ENCODE peak calls at places on chromosomes 1 and 21, in four cellular contexts. One of them, this sample, is unnamed.

GRCh38 chr21:27298465-27298864 is 331.6 kb upstream of the ADAMTS5 start:
- DNase-seq in fibroblast of pulmonary artery: no peak
- DNase-seq in stomach: no peak
- DNase-seq in AG09309: no peak
- DNase-seq in this sample: no peak

GRCh38 chr1:10537082-10537766 is 62.5 kb downstream of the PEX14 start:
- DNase-seq in fibroblast of pulmonary artery: no peak
- DNase-seq in stomach: no peak
- DNase-seq in AG09309: no peak
- DNase-seq in this sample: no peak

GRCh38 chr1:182968151-182968741 is 15.3 kb upstream of the SHCBP1L start:
- DNase-seq in fibroblast of pulmonary artery: peak
- DNase-seq in stomach: no peak
- DNase-seq in AG09309: no peak
- DNase-seq in this sample: no peak

GRCh38 chr1:235069577-235070563 is 58.8 kb downstream of the TOMM20 start:
- DNase-seq in fibroblast of pulmonary artery: peak
- DNase-seq in stomach: peak
- DNase-seq in AG09309: no peak
- DNase-seq in this sample: peak

GRCh38 chr1:234169161-234169849 is 204.0 kb upstream of the COA6 start:
- DNase-seq in fibroblast of pulmonary artery: no peak
- DNase-seq in stomach: no peak
- DNase-seq in AG09309: no peak
- DNase-seq in this sample: no peak

GRCh38 chr1:219443763-219444162 is 169.1 kb downstream of the ZC3H11B start:
- DNase-seq in fibroblast of pulmonary artery: no peak
- DNase-seq in stomach: no peak
- DNase-seq in AG09309: no peak
- DNase-seq in this sample: no peak

GRCh38 chr1:92749024-92749634 is 35.8 kb downstream of the EVI5 start:
- DNase-seq in fibroblast of pulmonary artery: peak
- DNase-seq in stomach: peak
- DNase-seq in AG09309: no peak
- DNase-seq in this sample: peak

GRCh38 chr1:245829194-245829593 is 674.4 kb downstream of the KIF26B start:
- DNase-seq in fibroblast of pulmonary artery: no peak
- DNase-seq in stomach: no peak
- DNase-seq in AG09309: no peak
- DNase-seq in this sample: no peak

GRCh38 chr1:21383785-21384401 is 56.0 kb upstream of the NBPF3 start:
- DNase-seq in fibroblast of pulmonary artery: no peak
- DNase-seq in stomach: no peak
- DNase-seq in AG09309: no peak
- DNase-seq in this sample: no peak

GRCh38 chr1:176717052-176717754 is 254.2 kb downstream of the PAPPA2 start:
- DNase-seq in fibroblast of pulmonary artery: no peak
- DNase-seq in stomach: no peak
- DNase-seq in AG09309: no peak
- DNase-seq in this sample: no peak

GRCh38 chr1:233244183-233244582 is 51.3 kb downstream of the PCNX2 start:
- DNase-seq in fibroblast of pulmonary artery: peak
- DNase-seq in stomach: peak
- DNase-seq in AG09309: peak
- DNase-seq in this sample: peak

GRCh38 chr1:205676597-205676996 is 3.7 kb downstream of the SLC45A3 start:
- DNase-seq in fibroblast of pulmonary artery: no peak
- DNase-seq in stomach: no peak
- DNase-seq in AG09309: no peak
- DNase-seq in this sample: no peak

GRCh38 chr1:26602378-26602959 is 72.9 kb downstream of the RPS6KA1 start:
- DNase-seq in fibroblast of pulmonary artery: peak
- DNase-seq in stomach: no peak
- DNase-seq in AG09309: no peak
- DNase-seq in this sample: peak

GRCh38 chr21:33478858-33479678 is 706 bp downstream of the TMEM50B start:
- DNase-seq in fibroblast of pulmonary artery: peak
- DNase-seq in stomach: peak
- DNase-seq in AG09309: no peak
- DNase-seq in this sample: peak

GRCh38 chr1:42916839-42917495 is 41.7 kb downstream of the SLC2A1 start:
- DNase-seq in fibroblast of pulmonary artery: no peak
- DNase-seq in stomach: no peak
- DNase-seq in AG09309: no peak
- DNase-seq in this sample: no peak

GRCh38 chr1:227893696-227894305 is 53.9 kb downstream of the WNT9A start:
- DNase-seq in fibroblast of pulmonary artery: no peak
- DNase-seq in stomach: no peak
- DNase-seq in AG09309: no peak
- DNase-seq in this sample: no peak

GRCh38 chr1:6601865-6602668 is 602 bp downstream of the KLHL21 start:
- DNase-seq in fibroblast of pulmonary artery: no peak
- DNase-seq in stomach: peak
- DNase-seq in AG09309: no peak
- DNase-seq in this sample: peak

GRCh38 chr1:25971044-25971881 is 26.6 kb downstream of the PAFAH2 start:
- DNase-seq in fibroblast of pulmonary artery: no peak
- DNase-seq in stomach: no peak
- DNase-seq in AG09309: no peak
- DNase-seq in this sample: no peak

GRCh38 chr1:113976609-113977278 is 2.5 kb upstream of the OLFML3 start:
- DNase-seq in fibroblast of pulmonary artery: peak
- DNase-seq in stomach: no peak
- DNase-seq in AG09309: no peak
- DNase-seq in this sample: peak

GRCh38 chr1:20486457-20487235 is 636 bp upstream of the CAMK2N1 start:
- DNase-seq in fibroblast of pulmonary artery: peak
- DNase-seq in stomach: peak
- DNase-seq in AG09309: no peak
- DNase-seq in this sample: peak

GRCh38 chr1:119046429-119047039 is 58.4 kb upstream of the TBX15 start:
- DNase-seq in fibroblast of pulmonary artery: peak
- DNase-seq in stomach: no peak
- DNase-seq in AG09309: peak
- DNase-seq in this sample: peak

GRCh38 chr21:20617130-20617529 is 381.1 kb upstream of the NCAM2 start:
- DNase-seq in fibroblast of pulmonary artery: no peak
- DNase-seq in stomach: peak
- DNase-seq in AG09309: no peak
- DNase-seq in this sample: no peak

GRCh38 chr1:109977225-109977624 is 7.3 kb upstream of the AHCYL1 start:
- DNase-seq in fibroblast of pulmonary artery: no peak
- DNase-seq in stomach: no peak
- DNase-seq in AG09309: no peak
- DNase-seq in this sample: no peak

GRCh38 chr1:112335351-112335750 is 60.7 kb upstream of the CTTNBP2NL start:
- DNase-seq in fibroblast of pulmonary artery: no peak
- DNase-seq in stomach: no peak
- DNase-seq in AG09309: no peak
- DNase-seq in this sample: no peak

GRCh38 chr21:25934771-25935224 is 200.0 kb downstream of the GABPA start:
- DNase-seq in fibroblast of pulmonary artery: peak
- DNase-seq in stomach: peak
- DNase-seq in AG09309: peak
- DNase-seq in this sample: peak

GRCh38 chr1:175193339-175193950 is 869 bp upstream of the KIAA0040 start:
- DNase-seq in fibroblast of pulmonary artery: no peak
- DNase-seq in stomach: no peak
- DNase-seq in AG09309: no peak
- DNase-seq in this sample: no peak

GRCh38 chr1:983736-984475 is 2.0 kb upstream of the PERM1 start:
- DNase-seq in fibroblast of pulmonary artery: no peak
- DNase-seq in stomach: peak
- DNase-seq in AG09309: no peak
- DNase-seq in this sample: peak

GRCh38 chr1:75539230-75540116 is 71.4 kb downstream of the SLC44A5 start:
- DNase-seq in fibroblast of pulmonary artery: peak
- DNase-seq in stomach: no peak
- DNase-seq in AG09309: no peak
- DNase-seq in this sample: no peak

GRCh38 chr1:208264469-208265126 is 20.4 kb upstream of the PLXNA2 start:
- DNase-seq in fibroblast of pulmonary artery: no peak
- DNase-seq in stomach: no peak
- DNase-seq in AG09309: no peak
- DNase-seq in this sample: peak

GRCh38 chr1:226946841-226947240 is 6.7 kb downstream of the COQ8A start:
- DNase-seq in fibroblast of pulmonary artery: no peak
- DNase-seq in stomach: no peak
- DNase-seq in AG09309: no peak
- DNase-seq in this sample: peak

GRCh38 chr1:194818674-194819073 is 1632.3 kb upstream of the B3GALT2 start:
- DNase-seq in fibroblast of pulmonary artery: no peak
- DNase-seq in stomach: no peak
- DNase-seq in AG09309: no peak
- DNase-seq in this sample: no peak

GRCh38 chr1:229843627-229844238 is 217.7 kb downstream of the URB2 start:
- DNase-seq in fibroblast of pulmonary artery: peak
- DNase-seq in stomach: no peak
- DNase-seq in AG09309: no peak
- DNase-seq in this sample: peak
- TF ChIP-seq CTCF in fibroblast of pulmonary artery: peak
- TF ChIP-seq CTCF in stomach: no peak
- TF ChIP-seq CTCF in AG09309: no peak
- TF ChIP-seq CTCF in this sample: no peak

GRCh38 chr1:156128749-156129682 is 14.5 kb downstream of the LMNA start:
- DNase-seq in fibroblast of pulmonary artery: peak
- DNase-seq in stomach: no peak
- DNase-seq in AG09309: peak
- DNase-seq in this sample: peak
- H3K4me3 ChIP-seq in fibroblast of pulmonary artery: peak
- H3K4me3 ChIP-seq in stomach: no peak
- H3K4me3 ChIP-seq in AG09309: peak
- H3K4me3 ChIP-seq in this sample: peak

DNA sequence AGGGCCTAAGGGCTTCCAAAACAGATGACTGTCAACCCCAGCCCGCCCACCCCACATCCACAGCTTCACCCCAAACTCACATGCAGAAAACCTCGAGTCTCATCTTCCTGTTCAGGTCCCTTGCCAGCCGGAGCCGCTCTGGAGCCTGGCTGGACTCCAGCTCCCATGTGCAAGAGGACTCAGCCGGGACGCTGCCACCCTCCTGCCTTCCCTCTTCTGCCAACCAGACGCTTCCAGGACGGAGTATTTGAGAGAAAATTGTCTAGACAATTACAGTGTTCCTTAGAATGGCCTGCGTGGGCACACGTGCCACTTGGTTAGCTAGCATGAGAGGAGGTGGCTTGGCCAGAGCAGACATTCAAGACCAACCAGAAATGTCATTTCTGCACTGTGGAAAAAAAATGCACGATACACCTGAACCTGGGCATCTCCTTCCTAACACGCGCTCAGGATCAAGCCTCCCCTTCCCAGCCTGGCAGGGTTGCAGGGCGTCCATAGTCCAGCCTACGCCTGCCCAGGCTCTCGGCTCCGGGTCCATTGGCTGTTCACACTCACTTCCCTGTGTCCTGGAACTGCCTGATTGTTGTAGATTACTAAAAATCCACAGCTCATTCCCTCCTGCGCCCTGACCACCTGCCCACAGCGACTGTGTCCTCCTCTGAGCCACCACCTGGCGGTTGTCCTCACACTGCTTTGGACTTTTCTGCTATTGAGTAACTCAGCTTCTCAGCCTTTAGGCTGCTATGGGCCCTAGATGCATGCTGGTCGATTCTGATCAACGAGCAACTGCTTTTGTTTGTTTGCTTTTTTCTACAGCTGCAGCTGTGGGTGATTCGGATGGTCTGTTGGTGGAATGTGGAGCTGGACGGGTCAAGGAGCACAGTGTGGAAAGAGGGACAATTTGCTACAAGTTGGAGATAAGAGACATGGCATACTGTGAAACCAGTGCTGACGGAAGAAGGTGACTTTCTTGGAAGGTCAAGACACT is at the start of gene CLDN14:
- DNase-seq in fibroblast of pulmonary artery: no peak
- DNase-seq in stomach: peak
- DNase-seq in AG09309: no peak
- DNase-seq in this sample: peak
- TF ChIP-seq CTCF in fibroblast of pulmonary artery: no peak
- TF ChIP-seq CTCF in stomach: no peak
- TF ChIP-seq CTCF in AG09309: no peak
- TF ChIP-seq CTCF in this sample: no peak

GRCh38 chr1:22494943-22495579 is 43.4 kb downstream of the ZBTB40 start:
- DNase-seq in fibroblast of pulmonary artery: no peak
- DNase-seq in stomach: no peak
- DNase-seq in AG09309: no peak
- DNase-seq in this sample: no peak
- H3K4me3 ChIP-seq in fibroblast of pulmonary artery: no peak
- H3K4me3 ChIP-seq in stomach: no peak
- H3K4me3 ChIP-seq in AG09309: no peak
- H3K4me3 ChIP-seq in this sample: no peak

GRCh38 chr1:4048076-4048475 is 148.0 kb upstream of the C1orf174 start:
- DNase-seq in fibroblast of pulmonary artery: no peak
- DNase-seq in stomach: no peak
- DNase-seq in AG09309: no peak
- DNase-seq in this sample: no peak
- TF ChIP-seq CTCF in fibroblast of pulmonary artery: no peak
- TF ChIP-seq CTCF in stomach: no peak
- TF ChIP-seq CTCF in AG09309: no peak
- TF ChIP-seq CTCF in this sample: no peak

GRCh38 chr1:9234223-9235122 is at the start of gene H6PD:
- DNase-seq in fibroblast of pulmonary artery: peak
- DNase-seq in stomach: peak
- DNase-seq in AG09309: no peak
- DNase-seq in this sample: peak

GRCh38 chr1:9235123-9235513 is 544 bp downstream of the H6PD start:
- DNase-seq in fibroblast of pulmonary artery: peak
- DNase-seq in stomach: peak
- DNase-seq in AG09309: no peak
- DNase-seq in this sample: peak

GRCh38 chr1:9231648-9232332 is 2.8 kb upstream of the H6PD start:
- DNase-seq in fibroblast of pulmonary artery: no peak
- DNase-seq in stomach: no peak
- DNase-seq in AG09309: no peak
- DNase-seq in this sample: peak

GRCh38 chr1:9233942-9234222 is 692 bp upstream of the H6PD start:
- DNase-seq in fibroblast of pulmonary artery: no peak
- DNase-seq in stomach: no peak
- DNase-seq in AG09309: no peak
- DNase-seq in this sample: no peak

DNA sequence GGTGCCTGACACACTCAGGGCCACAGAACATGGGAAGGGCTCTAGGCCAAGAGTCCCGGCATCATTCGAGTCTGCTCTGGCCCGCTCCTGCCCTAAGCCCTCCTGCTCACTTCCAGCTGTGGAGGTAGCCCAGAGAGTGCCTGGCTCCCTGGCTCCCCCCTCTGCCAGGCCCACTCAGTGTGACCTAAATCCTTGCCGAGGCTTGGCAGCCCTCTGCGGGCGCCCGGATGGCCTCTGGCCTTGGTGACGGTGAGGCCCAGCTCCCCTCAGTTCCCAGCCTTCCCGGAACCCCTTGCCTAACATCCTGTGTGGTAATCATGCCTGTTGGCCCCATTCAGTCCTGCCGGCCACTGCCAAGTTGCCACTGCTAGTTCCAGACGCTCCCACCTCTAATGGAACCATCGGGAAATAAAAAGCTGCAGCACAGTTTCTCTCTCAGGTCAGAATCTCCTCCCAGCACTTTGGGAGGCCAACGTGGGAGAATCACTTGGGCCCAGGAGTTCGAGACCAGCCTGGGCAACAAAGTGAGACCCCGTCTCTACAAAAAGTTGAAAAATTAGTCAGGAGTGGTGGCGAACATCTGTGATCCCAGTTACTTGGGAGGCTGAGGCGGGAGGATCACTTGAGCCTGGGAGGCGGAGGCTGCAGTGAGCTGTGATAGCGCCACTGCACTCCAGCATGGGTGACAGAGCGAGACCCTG is 1.2 kb upstream of the H6PD start:
- DNase-seq in fibroblast of pulmonary artery: peak
- DNase-seq in stomach: peak
- DNase-seq in AG09309: peak
- DNase-seq in this sample: peak
- H3K4me3 ChIP-seq in fibroblast of pulmonary artery: no peak
- H3K4me3 ChIP-seq in stomach: no peak
- H3K4me3 ChIP-seq in AG09309: no peak
- H3K4me3 ChIP-seq in this sample: no peak